ENCODE peak calls at places on chromosome 20, in six cellular contexts. Z is psoas muscle; S is osteocyte; B is AG10803; M is activated naive CD4-positive, alpha-beta T cell; N is stimulated activated CD4-positive, alpha-beta T cell treated with anti-CD3 and anti-CD28 coated beads, Interleukin-12 subunit alpha, Interleukin-12 subunit beta, amount 100 ng/mL, for 48 hours. T is an unnamed sample.

GRCh38 chr20:8627386-8628030 is 441.4 kb upstream of the PLCB4 start:
- DNase-seq in Z (no peak), B (no peak), S (no peak), M (no peak), N (no peak), T (no peak)

GRCh38 chr20:50824137-50824536 is 29.3 kb downstream of the BCAS4 start:
- DNase-seq in B (peak; percentile 80), M (no peak), Z (peak; percentile 45), N (no peak), S (no peak), T (no peak)

GRCh38 chr20:46959081-46959692 is 64.5 kb downstream of the EYA2 start:
- DNase-seq in M (no peak), B (peak; percentile 91), N (no peak), S (no peak), Z (no peak), T (no peak)

GRCh38 chr20:20317195-20318113 is 50.5 kb upstream of the INSM1 start:
- DNase-seq in Z (no peak), S (no peak), B (no peak), N (no peak), M (no peak), T (no peak)

GRCh38 chr20:38143238-38143645 is 21.8 kb downstream of the TGM2 start:
- DNase-seq in M (no peak), S (no peak), N (no peak), B (no peak), Z (no peak), T (no peak)

GRCh38 chr20:62149532-62150235 is 6.1 kb downstream of the SS18L1 start:
- DNase-seq in N (no peak), S (no peak), M (no peak), B (peak; percentile 39), Z (no peak), T (no peak)

GRCh38 chr20:14441201-14441600 is 103.8 kb upstream of the FLRT3 start:
- DNase-seq in M (no peak), S (no peak), N (no peak), B (peak; percentile 46), Z (no peak), T (no peak)

GRCh38 chr20:23019403-23019802 is 15.7 kb upstream of the SSTR4 start:
- DNase-seq in N (no peak), B (no peak), S (no peak), Z (no peak), M (no peak), T (no peak)

GRCh38 chr20:63173552-63174191 is 42.3 kb downstream of the YTHDF1 start:
- DNase-seq in N (no peak), S (no peak), Z (no peak), B (no peak), M (no peak), T (no peak)

GRCh38 chr20:19079536-19080299 is 132.7 kb upstream of the SLC24A3 start:
- DNase-seq in N (no peak), M (no peak), Z (no peak), B (no peak), S (peak; percentile 57), T (no peak)

GRCh38 chr20:49400410-49400809 is 82.1 kb downstream of the KCNB1 start:
- DNase-seq in B (peak; percentile 36), S (no peak), M (no peak), N (no peak), Z (peak; percentile 64), T (no peak)

GRCh38 chr20:2734899-2735298 is 42.3 kb downstream of the EBF4 start:
- DNase-seq in S (no peak), B (no peak), N (no peak), Z (no peak), M (no peak), T (no peak)

GRCh38 chr20:36264426-36265246 is 28.4 kb downstream of the AAR2 start:
- DNase-seq in S (no peak), B (no peak), M (no peak), N (no peak), Z (no peak), T (no peak)

GRCh38 chr20:39036011-39036410 is 73.9 kb downstream of the DHX35 start:
- DNase-seq in S (no peak), Z (no peak), B (peak; percentile 42), M (no peak), N (no peak), T (no peak)

GRCh38 chr20:44145131-44145770 is 41.7 kb downstream of the JPH2 start:
- DNase-seq in M (no peak), N (no peak), Z (no peak), S (no peak), B (no peak), T (no peak)

GRCh38 chr20:50186151-50186885 is 4.3 kb upstream of the CEBPB start:
- DNase-seq in Z (peak; percentile 93), S (peak; percentile 95), B (peak; percentile 75), N (peak; percentile 86), M (peak; percentile 87), T (peak; percentile 78)

GRCh38 chr20:10469599-10469998 is 34.5 kb downstream of the SLX4IP start:
- DNase-seq in S (no peak), N (no peak), M (no peak), Z (peak; percentile 27), B (peak; percentile 88), T (no peak)

GRCh38 chr20:53934421-53935352 is 135.7 kb downstream of the BCAS1 start:
- DNase-seq in Z (no peak), S (no peak), M (no peak), B (peak; percentile 95), N (no peak), T (peak; percentile 45)

GRCh38 chr20:48217191-48217590 is 431.9 kb upstream of the SULF2 start:
- DNase-seq in Z (no peak), M (no peak), B (no peak), N (no peak), S (no peak), T (no peak)

GRCh38 chr20:47677314-47678129 is 107.8 kb downstream of the SULF2 start:
- DNase-seq in N (peak; percentile 39), S (no peak), B (no peak), M (no peak), Z (no peak), T (peak; percentile 88)

GRCh38 chr20:23917024-23917725 is 37.6 kb upstream of the CST5 start:
- DNase-seq in S (no peak), N (no peak), Z (no peak), B (no peak), M (no peak), T (no peak)

GRCh38 chr20:47493175-47493953 is 8.3 kb upstream of the NCOA3 start:
- DNase-seq in Z (peak; percentile 83), M (no peak), S (no peak), N (no peak), B (peak; percentile 83), T (no peak)

GRCh38 chr20:35084998-35085397 is 7.6 kb downstream of the TRPC4AP start:
- DNase-seq in Z (no peak), B (no peak), S (no peak), N (no peak), M (no peak), T (no peak)

GRCh38 chr20:51616060-51616459 is 73.5 kb upstream of the NFATC2 start:
- DNase-seq in M (no peak), S (no peak), N (no peak), B (no peak), Z (no peak), T (no peak)

GRCh38 chr20:9040874-9041524 is 27.9 kb upstream of the PLCB4 start:
- DNase-seq in S (no peak), M (no peak), B (peak; percentile 67), N (no peak), Z (no peak), T (no peak)

GRCh38 chr20:58645277-58645968 is 5.7 kb upstream of the STX16 start:
- DNase-seq in M (no peak), Z (no peak), N (no peak), S (peak; percentile 36), B (peak; percentile 35), T (no peak)

GRCh38 chr20:59101956-59102355 is 59.4 kb upstream of the PRELID3B start:
- DNase-seq in Z (no peak), B (no peak), N (no peak), S (no peak), M (no peak), T (no peak)

GRCh38 chr20:11718474-11719094 is 199.1 kb upstream of the BTBD3 start:
- DNase-seq in N (no peak), S (no peak), M (no peak), Z (no peak), B (no peak), T (no peak)

GRCh38 chr20:46330072-46330763 is 21.9 kb upstream of the CDH22 start:
- DNase-seq in B (no peak), M (no peak), S (no peak), Z (no peak), N (no peak), T (no peak)

GRCh38 chr20:62122659-62123449 is 579 bp downstream of the LSM14B start:
- DNase-seq in Z (peak; percentile 52), M (no peak), N (no peak), B (peak; percentile 44), S (no peak), T (peak; percentile 58)

GRCh38 chr20:61954276-61955021 is 111.2 kb downstream of the TAF4 start:
- DNase-seq in B (no peak), Z (no peak), M (no peak), N (no peak), S (peak; percentile 70), T (no peak)

GRCh38 chr20:53438368-53438767 is 155.3 kb downstream of the ZNF217 start:
- DNase-seq in N (no peak), Z (no peak), M (no peak), B (no peak), S (no peak), T (no peak)

GRCh38 chr20:34452281-34452982 is 63.8 kb upstream of the DYNLRB1 start:
- DNase-seq in B (peak; percentile 69), S (no peak), Z (no peak), M (no peak), N (no peak), T (no peak)

GRCh38 chr20:36950432-36951197 is 893 bp downstream of the SAMHD1 start:
- DNase-seq in M (no peak), B (no peak), Z (peak; percentile 41), S (no peak), N (no peak), T (peak; percentile 33)

GRCh38 chr20:31670371-31671228 is 32.9 kb downstream of the COX4I2 start:
- DNase-seq in B (no peak), M (no peak), S (no peak), N (no peak), Z (peak; percentile 55), T (no peak)

GRCh38 chr20:18543932-18544331 is 23.3 kb upstream of the SMIM26 start:
- DNase-seq in N (no peak), S (no peak), Z (no peak), B (no peak), M (no peak), T (no peak)

T was measured in GM13976.